ENCODE peak calls at places on chromosome 11, in six cellular contexts. O is AG20443; J is stimulated activated CD8-positive, alpha-beta memory T cell treated with anti-CD3 and anti-CD28 coated beads, Interleukin-7, amount 100 ng/mL, for 4 hours; U is ureter; E is smooth muscle cell of the brain vasculature; H is BE2C. B is an unnamed sample.

GRCh38 chr11:108984548-108984947 is 319.7 kb downstream of the DDX10 start:
- DNase-seq in U (no peak), E (no peak), J (no peak), H (no peak), O (no peak), B (no peak)

GRCh38 chr11:12139144-12139881 is 28.9 kb downstream of the MICAL2 start:
- DNase-seq in J (no peak), E (peak; percentile 88), U (no peak), H (no peak), O (no peak), B (no peak)

GRCh38 chr11:125625225-125625593 is 246 bp downstream of the CHEK1 start:
- DNase-seq in O (no peak), U (no peak), E (no peak), J (no peak), H (no peak), B (no peak)

GRCh38 chr11:94581926-94582325 is 14.8 kb downstream of the PIWIL4 start:
- DNase-seq in E (no peak), U (no peak), O (no peak), H (no peak), J (no peak), B (no peak)

GRCh38 chr11:121024989-121025388 is 1.1 kb downstream of the TBCEL start:
- DNase-seq in O (peak; percentile 55), J (no peak), U (no peak), E (no peak), H (no peak), B (peak; percentile 33)

GRCh38 chr11:31620434-31620833 is 110.9 kb downstream of the ELP4 start:
- DNase-seq in U (no peak), J (no peak), O (no peak), E (no peak), H (no peak), B (no peak)

GRCh38 chr11:12983331-12983730 is 25.8 kb upstream of the RASSF10 start:
- DNase-seq in O (no peak), E (no peak), J (no peak), H (no peak), U (no peak), B (no peak)

GRCh38 chr11:59899532-59899931 is 20.9 kb downstream of the OOSP3 start:
- DNase-seq in H (no peak), U (no peak), O (no peak), J (no peak), E (no peak), B (no peak)

GRCh38 chr11:86269645-86270044 is 25.1 kb downstream of the EED start:
- DNase-seq in U (no peak), H (no peak), J (no peak), O (no peak), E (no peak), B (no peak)

GRCh38 chr11:135006800-135007199 is 594.8 kb upstream of the B3GAT1 start:
- DNase-seq in E (no peak), O (no peak), J (no peak), H (no peak), U (no peak), B (no peak)

GRCh38 chr11:112581747-112582146 is 321.1 kb upstream of the PLET1 start:
- DNase-seq in J (no peak), O (no peak), E (no peak), H (no peak), U (no peak), B (no peak)

GRCh38 chr11:110973401-110973980 is 261.3 kb upstream of the ARHGAP20 start:
- DNase-seq in O (no peak), H (no peak), U (no peak), J (no peak), E (no peak), B (no peak)

GRCh38 chr11:128707671-128708070 is 13.8 kb downstream of the FLI1 start:
- DNase-seq in H (no peak), O (peak; percentile 50), U (no peak), J (no peak), E (no peak), B (no peak)

GRCh38 chr11:14150878-14151277 is 188.4 kb downstream of the SPON1 start:
- DNase-seq in H (no peak), E (no peak), U (no peak), J (no peak), O (no peak), B (no peak)

GRCh38 chr11:8317164-8317563 is 53.5 kb upstream of the LMO1 start:
- DNase-seq in J (no peak), H (no peak), E (no peak), U (no peak), O (no peak), B (no peak)

GRCh38 chr11:130151196-130151595 is 8.4 kb upstream of the ST14 start:
- DNase-seq in E (no peak), U (no peak), O (no peak), H (no peak), J (no peak), B (no peak)

GRCh38 chr11:78253797-78254196 is 65.1 kb downstream of the USP35 start:
- DNase-seq in O (no peak), U (no peak), H (no peak), E (no peak), J (no peak), B (no peak)

GRCh38 chr11:35617687-35618496 is at the start of gene FJX1:
- DNase-seq in J (peak; percentile 12), U (no peak), O (peak; percentile 86), E (no peak), H (peak; percentile 68), B (peak; percentile 33)

GRCh38 chr11:126185200-126186030 is 26.0 kb downstream of the RPUSD4 start:
- DNase-seq in E (no peak), J (no peak), U (no peak), H (no peak), O (no peak), B (no peak)

GRCh38 chr11:7673724-7674434 is 579 bp upstream of the CYB5R2 start:
- DNase-seq in J (no peak), H (peak; percentile 15), O (peak; percentile 73), E (no peak), U (peak; percentile 74), B (no peak)

GRCh38 chr11:35478411-35479139 is 46.8 kb downstream of the PAMR1 start:
- DNase-seq in U (no peak), O (no peak), E (no peak), J (no peak), H (no peak), B (no peak)

GRCh38 chr11:47056261-47056915 is 119.8 kb downstream of the CSTPP1 start:
- DNase-seq in H (no peak), U (no peak), E (peak; percentile 18), J (no peak), O (peak; percentile 46), B (no peak)

GRCh38 chr11:65504671-65505433 is 6.0 kb downstream of the MALAT1 start:
- DNase-seq in H (no peak), J (no peak), U (no peak), O (no peak), E (no peak), B (no peak)

GRCh38 chr11:132941024-132941646 is 591.2 kb downstream of the OPCML start:
- DNase-seq in O (peak; percentile 47), J (no peak), U (no peak), H (no peak), E (peak; percentile 10), B (no peak)

GRCh38 chr11:129992161-129992944 is 10.3 kb downstream of the PRDM10 start:
- DNase-seq in O (no peak), J (peak; percentile 21), H (peak; percentile 48), U (no peak), E (no peak), B (peak; percentile 41)